ENCODE peak calls at places on chromosomes 5 and 9, in seven cellular contexts. A, X, J, M, Z, I and R are unnamed samples.

GRCh38 chr9:18591261-18591660 is 117.3 kb downstream of the ADAMTSL1 start:
- DNase-seq in A (no peak), X (no peak), J (no peak), M (no peak), Z (no peak), I (no peak), R (no peak)

GRCh38 chr9:78566948-78567675 is 270.2 kb downstream of the PSAT1 start:
- DNase-seq in A (no peak), X (no peak), J (no peak), M (no peak), Z (no peak), I (no peak), R (no peak)

GRCh38 chr9:13279284-13280162 is at the start of gene MPDZ:
- DNase-seq in A (peak), X (peak), J (peak), M (no peak), Z (no peak), I (no peak), R (no peak)

GRCh38 chr5:96280946-96281393 is 152.1 kb downstream of the PCSK1 start:
- DNase-seq in A (no peak), X (no peak), J (peak), M (no peak), Z (no peak), I (no peak), R (no peak)

GRCh38 chr9:72635197-72635596 is 113.8 kb downstream of the TMC1 start:
- DNase-seq in A (no peak), X (peak), J (no peak), M (no peak), Z (no peak), I (peak), R (no peak)

GRCh38 chr5:43422143-43422542 is 10.0 kb upstream of the CCL28 start:
- DNase-seq in A (no peak), X (no peak), J (no peak), M (peak), Z (no peak), I (no peak), R (no peak)

GRCh38 chr9:109411818-109412352 is 86.2 kb downstream of the PTPN3 start:
- DNase-seq in A (peak), X (peak), J (peak), M (peak), Z (no peak), I (peak), R (peak)

GRCh38 chr5:72101828-72102227 is 5.4 kb upstream of the MAP1B start:
- DNase-seq in A (no peak), X (no peak), J (no peak), M (no peak), Z (no peak), I (no peak), R (no peak)

GRCh38 chr5:178467261-178468195 is 122.7 kb downstream of the COL23A1 start:
- DNase-seq in A (no peak), X (no peak), J (no peak), M (no peak), Z (no peak), I (no peak), R (peak)

GRCh38 chr9:93255994-93256877 is 72.3 kb downstream of the WNK2 start:
- DNase-seq in A (no peak), X (no peak), J (peak), M (no peak), Z (no peak), I (no peak), R (no peak)

GRCh38 chr5:143976055-143976454 is 164.1 kb downstream of the HMHB1 start:
- DNase-seq in A (no peak), X (no peak), J (no peak), M (no peak), Z (no peak), I (no peak), R (no peak)

GRCh38 chr9:90936380-90936779 is 134.8 kb downstream of the SYK start:
- DNase-seq in A (no peak), X (no peak), J (no peak), M (no peak), Z (no peak), I (no peak), R (no peak)

GRCh38 chr5:123786411-123786810 is 274.4 kb downstream of the CSNK1G3 start:
- DNase-seq in A (no peak), X (no peak), J (no peak), M (no peak), Z (no peak), I (no peak), R (no peak)

GRCh38 chr9:20622330-20623020 is at the start of gene MLLT3:
- DNase-seq in A (no peak), X (peak), J (peak), M (peak), Z (peak), I (peak), R (peak)

GRCh38 chr5:76801159-76801802 is 17.5 kb upstream of the F2RL1 start:
- DNase-seq in A (no peak), X (no peak), J (no peak), M (no peak), Z (peak), I (no peak), R (no peak)

GRCh38 chr5:19891658-19892057 is 96.3 kb downstream of the CDH18 start:
- DNase-seq in A (no peak), X (no peak), J (no peak), M (peak), Z (no peak), I (no peak), R (no peak)

GRCh38 chr5:37696190-37697021 is 143.4 kb downstream of the GDNF start:
- DNase-seq in A (no peak), X (peak), J (no peak), M (peak), Z (peak), I (no peak), R (no peak)

GRCh38 chr9:104843644-104844226 is 79.8 kb downstream of the NIPSNAP3B start:
- DNase-seq in A (no peak), X (peak), J (peak), M (no peak), Z (no peak), I (no peak), R (no peak)

GRCh38 chr5:37212096-37212495 is 37.1 kb downstream of the CPLANE1 start:
- DNase-seq in A (no peak), X (peak), J (no peak), M (no peak), Z (no peak), I (no peak), R (no peak)

GRCh38 chr9:124444166-124444565 is 6.1 kb upstream of the ADGRD2 start:
- DNase-seq in A (no peak), X (no peak), J (no peak), M (no peak), Z (no peak), I (no peak), R (no peak)

GRCh38 chr9:91433180-91433579 is 9.5 kb upstream of the NFIL3 start:
- DNase-seq in A (no peak), X (no peak), J (peak), M (peak), Z (peak), I (no peak), R (no peak)

GRCh38 chr5:169174923-169175322 is 126.0 kb downstream of the SLIT3 start:
- DNase-seq in A (no peak), X (no peak), J (no peak), M (no peak), Z (no peak), I (no peak), R (no peak)

GRCh38 chr9:97747201-97747965 is 50.2 kb upstream of the XPA start:
- DNase-seq in A (no peak), X (peak), J (no peak), M (no peak), Z (no peak), I (no peak), R (no peak)

GRCh38 chr9:116039312-116039711 is 114.3 kb upstream of the PAPPA start:
- DNase-seq in A (no peak), X (no peak), J (no peak), M (no peak), Z (no peak), I (no peak), R (no peak)

GRCh38 chr9:133506653-133507038 is 18.1 kb downstream of the MYMK start:
- DNase-seq in A (no peak), X (no peak), J (peak), M (peak), Z (no peak), I (no peak), R (no peak)
- TF ChIP-seq CTCF in A (no peak), X (no peak), J (no peak), M (no peak), Z (no peak), I (no peak), R (no peak)

GRCh38 chr5:2691530-2691929 is 59.9 kb downstream of the IRX2 start:
- DNase-seq in A (no peak), X (no peak), J (no peak), M (no peak), Z (no peak), I (no peak), R (no peak)
- TF ChIP-seq POLR2AphosphoS5 in A (no peak), X (no peak), J (no peak), M (no peak), Z (no peak), I (no peak), R (no peak)

DNA sequence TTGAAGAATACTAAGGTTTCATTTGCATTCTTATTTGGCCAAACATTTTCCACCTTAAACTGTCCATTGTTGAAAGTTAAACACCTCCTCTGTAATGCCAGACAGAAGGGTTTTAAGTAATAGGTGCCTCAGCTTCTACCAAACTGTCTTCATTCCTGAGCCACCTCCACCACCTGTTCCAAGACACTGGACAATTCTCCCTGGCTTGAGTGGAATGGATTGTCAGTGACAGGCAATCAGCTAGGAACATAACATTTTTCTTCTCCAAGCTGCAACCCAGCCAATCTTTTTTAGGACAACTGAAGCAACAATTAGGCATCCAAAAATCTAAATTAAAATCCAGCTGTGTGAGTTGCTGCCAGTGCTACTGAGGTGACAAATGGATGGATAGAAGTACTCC is 73.9 kb upstream of the ICE1 start:
- DNase-seq in A (no peak), X (no peak), J (no peak), M (no peak), Z (no peak), I (no peak), R (no peak)
- TF ChIP-seq REST in A (no peak), X (no peak), J (no peak), M (no peak), Z (no peak), I (no peak), R (no peak)

GRCh38 chr9:29289365-29289764 is 1716.1 kb upstream of the C9orf72 start:
- DNase-seq in A (no peak), X (no peak), J (no peak), M (no peak), Z (no peak), I (no peak), R (no peak)

GRCh38 chr9:29290519-29290918 is 1717.2 kb upstream of the C9orf72 start:
- DNase-seq in A (no peak), X (no peak), J (no peak), M (no peak), Z (no peak), I (no peak), R (no peak)

DNA sequence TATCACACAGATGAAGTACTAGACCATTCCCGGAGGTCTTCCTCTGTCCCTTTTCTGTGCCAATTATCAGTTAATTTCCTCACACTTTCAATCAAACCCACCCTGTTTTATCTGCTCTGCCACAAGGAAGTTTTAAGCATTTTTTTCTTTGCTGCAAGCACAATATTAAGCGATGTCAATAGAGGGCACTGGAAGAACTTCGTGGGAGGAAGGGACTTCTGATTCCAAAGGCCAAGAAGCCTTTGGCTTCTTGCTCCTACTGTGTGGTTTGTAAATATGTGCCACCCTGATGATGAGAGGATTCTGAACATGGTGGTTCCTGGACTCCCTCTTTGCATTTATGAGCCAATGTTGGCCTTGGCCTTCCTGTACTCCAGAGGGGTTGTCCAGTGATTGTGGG is 1712.5 kb upstream of the C9orf72 start:
- DNase-seq in A (no peak), X (peak), J (no peak), M (no peak), Z (no peak), I (no peak), R (no peak)
- TF ChIP-seq CTCF in A (no peak), X (peak), J (peak), M (peak), Z (no peak), I (no peak), R (no peak)

GRCh38 chr5:78647838-78648358 is 674 bp downstream of the LHFPL2 start:
- DNase-seq in A (no peak), X (peak), J (no peak), M (no peak), Z (no peak), I (no peak), R (peak)
- TF ChIP-seq POLR2AphosphoS5 in A (no peak), X (no peak), J (no peak), M (no peak), Z (no peak), I (no peak), R (no peak)

GRCh38 chr9:127954831-127955293 is 17.2 kb upstream of the DPM2 start:
- DNase-seq in A (no peak), X (no peak), J (peak), M (no peak), Z (no peak), I (no peak), R (no peak)

GRCh38 chr9:127959841-127960409 is 20.9 kb downstream of the EEIG1 start:
- DNase-seq in A (no peak), X (no peak), J (no peak), M (no peak), Z (no peak), I (no peak), R (no peak)

GRCh38 chr9:127953768-127954505 is 16.3 kb upstream of the DPM2 start:
- DNase-seq in A (no peak), X (no peak), J (no peak), M (no peak), Z (no peak), I (no peak), R (no peak)

GRCh38 chr9:127958728-127959127 is 21.1 kb upstream of the DPM2 start:
- DNase-seq in A (no peak), X (no peak), J (no peak), M (no peak), Z (no peak), I (no peak), R (no peak)

GRCh38 chr9:127955294-127956015 is 17.8 kb upstream of the DPM2 start:
- DNase-seq in A (peak), X (peak), J (peak), M (peak), Z (peak), I (no peak), R (no peak)
- TF ChIP-seq REST in A (no peak), X (no peak), J (no peak), M (no peak), Z (no peak), I (no peak), R (no peak)

DNA sequence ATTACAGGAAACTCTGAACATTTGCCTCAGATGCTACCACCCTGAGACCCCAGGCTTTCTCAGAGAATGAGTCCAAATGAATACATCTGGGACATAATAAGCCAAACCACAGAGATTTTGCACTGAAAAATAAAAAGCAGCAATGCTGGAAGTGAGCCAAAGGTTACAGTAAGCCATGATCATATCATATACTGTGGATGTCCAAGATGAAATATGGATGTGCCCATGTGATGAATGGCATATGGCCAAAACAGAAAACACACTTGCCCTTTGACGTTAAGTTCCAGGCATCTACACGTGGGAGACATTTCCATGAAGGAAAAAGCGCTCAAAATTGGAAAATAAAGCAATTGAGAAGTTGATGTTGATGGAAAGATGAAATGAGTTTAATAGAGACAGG is 1107.2 kb upstream of the SEMA6A start:
- DNase-seq in A (no peak), X (no peak), J (peak), M (no peak), Z (no peak), I (no peak), R (no peak)
- TF ChIP-seq CTCF in A (no peak), X (no peak), J (no peak), M (no peak), Z (no peak), I (no peak), R (no peak)

DNA sequence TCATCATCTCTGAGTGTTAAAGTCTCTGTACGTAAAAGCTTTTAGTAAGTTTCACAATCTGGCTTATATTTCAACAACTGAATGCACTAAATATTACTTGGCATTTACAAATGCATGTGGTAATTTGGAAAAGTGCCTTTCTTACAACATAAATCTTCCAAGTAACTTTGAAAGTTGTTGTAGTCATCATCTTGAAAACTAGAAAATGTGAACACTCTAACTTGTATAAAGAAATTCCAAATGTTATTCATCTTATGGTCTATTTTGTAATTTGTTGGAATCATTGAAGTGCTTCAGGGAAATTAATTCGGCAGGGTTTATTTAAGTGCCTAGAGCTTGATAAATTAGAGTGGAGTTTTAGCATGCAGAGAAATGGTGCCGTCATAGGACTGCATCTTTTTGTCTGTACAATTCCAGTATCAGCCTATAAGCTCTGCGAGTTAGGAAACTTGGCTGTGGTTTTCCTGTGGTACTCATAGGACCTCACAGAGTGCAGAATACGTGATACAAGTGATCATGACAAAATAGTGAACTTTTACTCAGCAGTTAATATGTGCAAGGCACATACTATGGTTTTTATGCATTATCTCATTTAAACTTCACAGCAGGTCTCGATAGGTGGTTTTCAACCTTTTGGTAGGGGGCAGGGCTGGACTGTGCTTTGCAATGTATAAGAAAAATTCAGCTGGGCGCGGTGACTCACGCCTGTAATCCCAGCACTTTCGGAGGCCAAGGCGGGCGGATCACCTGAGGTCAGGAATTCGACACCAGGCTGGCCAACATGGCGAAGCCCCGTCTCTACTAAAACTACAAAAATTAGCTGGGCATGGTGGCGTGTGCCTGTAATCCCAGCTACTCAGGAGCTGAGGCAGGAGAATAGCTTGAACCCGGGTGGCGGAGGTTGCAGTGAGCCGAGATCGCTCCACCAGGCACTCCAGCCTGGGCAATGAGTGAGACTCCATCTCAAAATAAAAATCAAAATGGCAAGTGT is 79.6 kb downstream of the RAI14 start:
- DNase-seq in A (no peak), X (no peak), J (no peak), M (no peak), Z (no peak), I (no peak), R (no peak)
- TF ChIP-seq POLR2AphosphoS5 in A (no peak), X (no peak), J (no peak), M (no peak), Z (no peak), I (no peak), R (no peak)